ENCODE peak calls at places on chromosomes 16 and 17, in six cellular contexts. U is AG10803, Z is A549, T is thoracic aorta, D is suprapubic skin, R is cardiac muscle cell. L is an unnamed sample.

GRCh38 chr16:66578596-66579531 is at the start of gene CMTM2:
- DNase-seq in T (no peak), U (peak; percentile 10), Z (no peak), R (peak; percentile 12), D (no peak), L (no peak)

GRCh38 chr17:15943971-15944719 is 785 bp upstream of the ADORA2B start:
- DNase-seq in Z (no peak), U (no peak), T (no peak), D (no peak), R (no peak), L (no peak)

GRCh38 chr17:34237458-34237857 is 17.6 kb upstream of the CCL2 start:
- DNase-seq in Z (no peak), U (no peak), D (no peak), T (no peak), R (no peak), L (no peak)

GRCh38 chr17:14672830-14673229 is 371.9 kb downstream of the HS3ST3B1 start:
- DNase-seq in Z (no peak), D (no peak), T (no peak), U (peak; percentile 81), R (peak; percentile 91), L (peak; percentile 31)

GRCh38 chr17:36195474-36196098 is 972 bp downstream of the CCL3L1 start:
- DNase-seq in R (no peak), D (no peak), U (no peak), T (no peak), Z (no peak), L (no peak)

GRCh38 chr17:81539961-81540675 is 11.9 kb downstream of the FSCN2 start:
- DNase-seq in D (no peak), U (no peak), T (no peak), R (no peak), Z (no peak), L (no peak)

GRCh38 chr17:80992077-80992947 is 671 bp downstream of the CHMP6 start:
- DNase-seq in R (no peak), D (no peak), U (no peak), T (no peak), Z (no peak), L (no peak)

GRCh38 chr16:2031081-2031577 is 4.4 kb downstream of the NHERF2 start:
- DNase-seq in U (no peak), R (no peak), Z (no peak), T (no peak), D (no peak), L (no peak)

GRCh38 chr16:89041571-89042481 is 51.8 kb upstream of the ACSF3 start:
- DNase-seq in T (no peak), R (no peak), U (no peak), Z (no peak), D (no peak), L (no peak)

GRCh38 chr17:7673239-7673638 is 14.1 kb downstream of the TP53 start:
- DNase-seq in R (peak; percentile 17), T (no peak), U (no peak), D (no peak), Z (peak; percentile 64), L (no peak)

GRCh38 chr17:12966413-12966812 is 51.4 kb downstream of the ELAC2 start:
- DNase-seq in U (no peak), T (no peak), R (no peak), D (no peak), Z (no peak), L (no peak)

GRCh38 chr17:59357219-59357699 is 25.8 kb downstream of the YPEL2 start:
- DNase-seq in U (peak; percentile 80), T (no peak), D (no peak), Z (no peak), R (peak; percentile 40), L (peak; percentile 60)

GRCh38 chr17:1783834-1784611 is 22.2 kb downstream of the SERPINF1 start:
- DNase-seq in T (peak; percentile 69), U (peak; percentile 98), Z (peak; percentile 68), D (peak; percentile 92), R (peak; percentile 96), L (peak; percentile 99)

GRCh38 chr17:78839762-78840529 is 668 bp downstream of the USP36 start:
- DNase-seq in D (peak; percentile 83), R (peak; percentile 69), U (peak; percentile 66), T (no peak), Z (peak; percentile 58), L (peak; percentile 78)

GRCh38 chr17:78838574-78839005 is 2.0 kb downstream of the USP36 start:
- DNase-seq in R (no peak), Z (no peak), T (no peak), D (no peak), U (no peak), L (no peak)

GRCh38 chr17:78839173-78839761 is 1.3 kb downstream of the USP36 start:
- DNase-seq in D (no peak), R (no peak), U (peak; percentile 16), Z (no peak), T (no peak), L (no peak)

GRCh38 chr17:78840530-78840779 is 159 bp downstream of the USP36 start:
- DNase-seq in U (no peak), R (no peak), Z (no peak), D (no peak), T (no peak), L (no peak)

DNA sequence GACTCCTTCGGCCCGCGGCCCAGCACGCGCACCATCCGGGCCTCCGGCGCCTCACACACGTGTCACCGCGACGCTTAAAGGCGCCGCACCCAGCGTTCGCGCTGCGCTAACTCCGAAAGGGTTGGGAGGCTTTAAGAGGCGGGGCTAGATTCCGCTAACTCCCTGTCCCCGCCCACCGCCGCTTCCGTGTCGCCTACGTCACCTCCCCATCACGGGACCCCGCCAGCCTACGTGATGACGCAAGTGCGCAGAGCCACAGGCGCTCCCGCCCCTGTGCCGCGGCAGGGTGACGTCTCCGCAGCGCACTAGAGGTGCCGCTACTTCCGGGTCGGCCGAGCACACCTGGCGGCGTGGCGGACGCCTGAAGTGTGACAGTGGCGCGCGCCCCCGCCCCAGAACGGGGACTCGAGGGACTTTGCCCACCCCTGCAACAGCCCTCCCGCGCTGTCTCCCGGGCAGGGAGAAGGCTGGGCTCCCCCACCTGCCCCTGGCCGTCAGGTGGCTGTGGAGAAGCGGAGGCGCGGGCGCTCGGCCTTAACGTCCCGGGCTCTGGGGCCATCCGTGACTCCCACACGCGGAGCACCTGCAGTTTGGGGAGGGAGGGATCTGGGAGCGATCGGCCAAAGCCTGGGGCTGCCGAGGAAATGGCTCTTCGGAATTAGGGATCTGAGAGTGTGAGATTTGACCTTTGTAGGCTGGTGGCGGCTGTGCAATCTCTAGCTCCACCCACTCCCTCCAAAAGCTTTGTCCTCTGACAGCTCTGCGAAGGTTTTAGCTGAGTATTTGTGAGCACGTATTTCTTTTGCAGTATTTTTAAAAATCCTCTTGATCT is at the start of gene USP36:
- DNase-seq in T (peak; percentile 95), D (peak; percentile 100), U (peak; percentile 98), R (peak; percentile 100), Z (peak; percentile 100), L (peak; percentile 99)
- TF ChIP-seq CTCF in T (no peak), D (no peak), U (no peak), R (no peak), Z (no peak), L (no peak)

DNA sequence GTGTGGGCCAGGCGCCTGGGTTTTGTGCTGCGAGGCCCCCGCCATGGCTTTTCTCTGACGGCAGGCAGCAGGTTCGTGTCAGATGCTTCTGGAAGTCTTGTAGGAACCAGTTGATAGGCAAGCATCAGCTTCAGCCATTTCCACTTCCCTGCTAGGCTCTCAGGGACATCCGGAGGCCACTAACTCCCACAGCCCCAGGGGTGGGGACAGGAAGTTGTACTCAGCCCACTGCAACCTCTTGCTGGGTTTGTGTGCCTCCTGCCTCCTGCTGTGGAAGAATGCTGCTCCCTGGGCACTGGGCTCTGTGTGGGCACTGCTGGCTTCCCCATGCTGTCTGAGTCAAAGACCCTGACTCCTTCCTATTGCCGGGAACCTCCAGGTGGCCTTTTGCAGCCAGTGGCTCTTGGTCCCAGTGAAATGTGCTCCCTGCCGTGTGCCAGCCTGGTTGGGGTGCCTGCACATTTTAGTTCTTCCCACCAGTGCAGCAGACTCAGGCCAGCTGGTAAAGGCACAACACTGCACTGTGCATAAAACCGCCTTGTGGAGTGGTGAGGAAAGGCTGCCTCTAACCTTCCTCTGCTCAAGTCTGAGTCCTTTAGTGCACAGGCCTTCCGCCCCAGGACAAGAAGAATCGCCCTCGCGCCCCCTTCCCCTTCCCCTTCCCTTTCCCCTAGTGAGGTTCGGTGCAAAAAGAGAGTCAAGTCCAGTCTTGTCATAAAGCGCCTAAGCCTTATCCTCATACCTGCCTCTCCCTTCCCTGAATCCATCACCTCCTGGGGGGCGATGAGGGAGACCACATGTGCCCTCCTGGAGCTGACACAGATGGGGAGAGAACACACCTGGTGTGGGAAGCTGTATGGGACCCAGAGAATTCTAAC is 16.6 kb downstream of the LDHD start:
- DNase-seq in U (no peak), Z (no peak), T (no peak), R (no peak), D (no peak), L (no peak)
- H3K4me3 ChIP-seq in U (no peak overlapping the region), Z (no peak overlapping the region), T (no peak overlapping the region), R (no peak overlapping the region), D (no peak overlapping the region), L (no peak overlapping the region)

DNA sequence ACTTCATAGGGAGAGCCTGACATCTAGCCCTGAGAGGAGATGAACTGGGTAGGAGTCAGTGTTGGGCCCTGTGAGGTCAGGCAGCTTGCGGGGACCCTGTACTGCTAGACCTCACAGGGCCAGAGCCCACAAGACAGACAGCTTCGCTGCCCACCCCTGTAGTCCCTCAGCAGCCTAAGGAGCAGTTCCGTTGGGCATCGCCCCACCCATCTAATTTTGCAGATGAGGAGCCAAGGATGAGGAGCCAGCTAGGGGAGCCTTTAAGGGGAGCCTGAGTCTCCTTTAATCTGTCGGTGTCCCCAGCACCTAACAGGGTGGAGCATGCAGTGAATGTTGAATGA is 755 bp upstream of the TUFM start:
- DNase-seq in D (no peak), Z (no peak), R (no peak), U (no peak), T (no peak), L (no peak)
- TF ChIP-seq CTCF in D (no peak), Z (no peak), R (no peak), U (no peak), T (no peak), L (no peak)

GRCh38 chr16:70380205-70380918 is 33.7 kb downstream of the DDX19A start:
- DNase-seq in D (peak; percentile 87), Z (peak; percentile 56), U (peak; percentile 91), R (peak; percentile 88), T (no peak), L (peak; percentile 89)

GRCh38 chr16:70377782-70378181 is 31.1 kb downstream of the DDX19A start:
- DNase-seq in U (no peak), T (no peak), Z (no peak), D (no peak), R (no peak), L (no peak)

GRCh38 chr16:70381604-70382342 is 35.1 kb downstream of the DDX19A start:
- DNase-seq in R (no peak), Z (no peak), T (peak; percentile 14), U (no peak), D (no peak), L (no peak)

GRCh38 chr16:70380919-70381603 is 34.4 kb downstream of the DDX19A start:
- DNase-seq in T (peak; percentile 89), Z (peak; percentile 97), R (peak; percentile 98), U (peak; percentile 96), D (peak; percentile 99), L (peak; percentile 96)

DNA sequence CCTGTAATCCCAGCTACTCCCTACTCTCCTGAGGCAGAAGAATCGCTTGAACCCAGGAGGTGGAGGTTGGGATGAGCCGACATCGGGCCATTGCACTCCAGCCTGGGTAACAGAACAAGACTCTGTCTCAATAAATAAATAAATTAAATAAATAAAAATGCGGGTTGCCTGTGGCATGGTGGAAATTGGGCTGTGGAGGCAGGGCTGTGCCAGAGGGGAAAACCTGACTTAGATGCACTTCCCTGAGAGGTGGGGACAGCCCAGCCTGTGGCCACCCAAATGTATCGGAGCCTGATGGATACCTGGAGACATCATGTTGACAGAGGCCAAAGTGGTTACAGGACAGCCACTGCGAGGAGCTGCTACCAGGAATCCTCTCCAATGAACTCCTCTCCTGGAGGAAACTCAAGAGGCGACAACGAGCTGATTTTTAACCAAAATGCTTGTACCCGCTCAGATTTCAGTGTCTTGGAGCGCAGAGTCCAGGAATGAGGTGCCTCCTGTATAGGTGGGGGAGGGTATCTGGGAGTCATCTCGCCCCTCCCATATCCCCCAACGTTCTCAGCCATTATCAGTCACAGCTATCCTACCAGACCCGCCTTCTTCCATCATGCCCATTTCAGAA is 32.3 kb downstream of the DDX19A start:
- DNase-seq in Z (no peak), U (no peak), T (no peak), D (no peak), R (no peak), L (no peak)
- H3K4me3 ChIP-seq in Z (no peak overlapping the region), U (no peak overlapping the region), T (no peak overlapping the region), D (no peak overlapping the region), R (no peak overlapping the region), L (no peak overlapping the region)